ENCODE peak calls at places on chromosomes 7 and 10, in seven cellular contexts. J is colonic mucosa; D is foreskin fibroblast; H is heart right ventricle; T is RWPE1; O is mesothelial cell of epicardium; W is CD8-positive, alpha-beta T cell. P is an unnamed sample.
A peak's percentile ranks its signal among the peaks of the same experiment; 100 is the strongest.

GRCh38 chr7:7427363-7427762 is 108.3 kb downstream of the COL28A1 start:
- DNase-seq in T (no peak), H (no peak), W (no peak), J (no peak), O (no peak), D (peak; percentile 18), P (no peak)

GRCh38 chr10:49115015-49115795 is at the start of gene VSTM4:
- DNase-seq in W (no peak), J (no peak), H (peak; percentile 68), T (no peak), D (peak; percentile 50), O (no peak), P (peak; percentile 50)

GRCh38 chr10:95278061-95278988 is 12.5 kb downstream of the PDLIM1 start:
- DNase-seq in J (peak; percentile 26), H (no peak), D (peak; percentile 56), T (no peak), O (no peak), W (no peak), P (no peak)

GRCh38 chr7:74252893-74253292 is 1.3 kb downstream of the RFC2 start:
- DNase-seq in W (no peak), J (peak; percentile 66), D (no peak), O (no peak), H (no peak), T (no peak), P (no peak)

GRCh38 chr10:48523820-48524758 is 80.8 kb downstream of the ARHGAP22 start:
- DNase-seq in H (no peak), T (no peak), D (peak; percentile 53), J (no peak), W (no peak), O (no peak), P (peak; percentile 50)

GRCh38 chr10:1240341-1240775 is 184.2 kb downstream of the WDR37 start:
- DNase-seq in T (no peak), O (no peak), W (no peak), D (no peak), J (no peak), H (no peak), P (no peak)

GRCh38 chr7:30682131-30683083 is at the start of gene CRHR2:
- DNase-seq in T (no peak), H (peak; percentile 52), W (no peak), D (no peak), O (no peak), J (no peak), P (peak; percentile 31)

GRCh38 chr7:72183835-72184234 is 228.3 kb downstream of the CALN1 start:
- DNase-seq in D (no peak), J (no peak), W (no peak), H (no peak), T (no peak), O (no peak), P (peak; percentile 7)

DNA sequence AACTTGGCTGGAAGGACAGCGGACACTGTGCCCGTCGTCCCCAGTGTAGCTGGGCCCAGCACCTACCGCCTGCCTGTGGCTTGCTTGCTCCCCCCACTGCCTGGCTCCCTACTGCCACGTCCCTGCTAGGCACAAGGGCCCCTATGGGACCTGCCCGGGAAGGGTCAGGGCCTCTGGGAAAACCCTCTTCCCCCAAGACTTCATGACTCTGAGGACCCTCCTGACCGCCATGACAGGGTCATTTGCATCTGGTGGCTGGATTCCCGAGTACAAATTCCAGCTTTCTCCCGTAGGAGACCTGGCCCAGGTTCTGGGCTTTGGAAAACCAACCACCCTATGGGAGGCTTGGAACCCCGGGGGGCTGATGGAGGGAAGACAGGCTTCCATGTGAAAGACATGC is 1.4 kb upstream of the MMD2 start:
- DNase-seq in T (no peak), O (no peak), H (no peak), D (peak; percentile 9), W (no peak), J (no peak), P (no peak)
- TF ChIP-seq CTCF in T (no peak), O (no peak), H (no peak), D (peak; percentile 9), W (no peak), J (no peak), P (no peak)

GRCh38 chr10:127196955-127197432 is 603 bp upstream of the INSYN2A start:
- DNase-seq in O (no peak), W (no peak), D (no peak), H (no peak), T (no peak), J (no peak), P (no peak)

GRCh38 chr10:127200646-127201045 is 4.3 kb upstream of the INSYN2A start:
- DNase-seq in T (no peak), D (no peak), O (no peak), J (no peak), H (no peak), W (no peak), P (no peak)

GRCh38 chr10:127198721-127199120 is 2.3 kb upstream of the INSYN2A start:
- DNase-seq in H (no peak), D (no peak), J (no peak), W (no peak), O (no peak), T (no peak), P (no peak)

GRCh38 chr10:127196227-127196954 is at the start of gene INSYN2A:
- DNase-seq in T (peak; percentile 41), W (no peak), O (no peak), J (peak; percentile 30), H (peak; percentile 36), D (peak; percentile 78), P (peak; percentile 29)

DNA sequence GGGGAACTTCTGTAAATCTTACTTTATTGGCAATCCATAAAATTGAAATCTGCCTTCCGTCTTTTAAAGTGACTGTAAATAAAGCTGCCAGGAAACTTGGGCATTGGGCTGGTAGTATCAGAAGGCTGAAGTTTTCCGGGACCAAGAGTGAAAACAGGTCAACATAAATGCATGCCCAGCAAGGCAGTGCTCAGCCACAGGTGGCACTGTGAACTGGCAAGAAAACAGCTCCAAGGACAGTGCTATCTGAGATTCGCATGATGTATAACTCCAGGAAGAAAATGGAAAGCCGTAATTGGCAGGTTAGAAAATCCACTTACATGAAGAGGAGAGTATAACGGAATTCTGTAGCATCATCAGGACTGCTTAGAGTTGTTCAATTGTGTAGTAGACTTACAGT is 1.9 kb upstream of the INSYN2A start:
- DNase-seq in T (no peak), J (no peak), O (no peak), W (no peak), D (no peak), H (no peak), P (no peak)
- TF ChIP-seq CTCF in T (no peak), J (no peak), O (no peak), W (no peak), D (no peak), H (no peak), P (no peak)

DNA sequence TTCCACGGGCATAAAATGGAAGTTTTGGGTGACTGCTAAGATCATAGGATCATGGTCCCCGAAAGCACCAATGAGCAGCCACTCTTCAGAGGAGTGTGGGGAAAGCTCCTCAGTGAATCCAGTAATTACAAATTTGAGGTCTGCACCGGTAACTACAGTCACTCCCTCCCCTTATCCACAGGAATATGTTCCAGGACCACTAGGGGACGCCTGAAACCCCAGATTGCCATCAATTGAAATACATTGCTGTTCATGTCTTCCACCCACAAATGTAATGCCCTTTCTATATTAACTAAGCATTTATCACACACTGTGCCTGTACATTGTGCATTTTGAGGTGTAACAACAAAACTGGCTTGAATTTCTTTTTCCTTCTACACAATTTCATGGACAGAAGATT is 447.9 kb upstream of the PFKP start:
- DNase-seq in H (no peak), J (no peak), D (no peak), W (no peak), T (peak; percentile 17), O (no peak), P (peak; percentile 18)
- TF ChIP-seq CTCF in H (no peak), J (no peak), D (no peak), W (no peak), T (peak; percentile 43), O (no peak), P (peak; percentile 64)

DNA sequence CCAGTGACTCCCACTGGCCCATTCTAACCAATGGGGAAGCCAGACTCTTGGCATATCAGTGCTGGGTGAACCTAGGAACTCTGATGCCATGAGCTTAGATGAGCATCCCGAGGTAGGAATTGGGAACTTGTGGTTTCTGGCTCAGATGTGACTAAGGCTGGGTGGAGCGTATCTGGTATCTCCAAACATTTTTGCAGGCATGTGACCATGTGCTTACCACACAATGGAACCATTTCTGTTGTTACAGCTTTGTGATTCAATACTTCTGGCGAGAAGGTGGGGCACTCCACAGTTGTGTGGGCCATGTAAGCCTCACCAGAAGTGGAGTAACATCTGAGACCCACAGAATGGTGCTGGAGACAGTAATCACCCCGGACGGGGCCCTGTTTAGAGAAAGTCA is 2.6 kb upstream of the AVPI1 start:
- DNase-seq in H (no peak), O (no peak), W (no peak), D (peak; percentile 98), J (no peak), T (peak; percentile 84), P (no peak)
- TF ChIP-seq CTCF in H (no peak), O (no peak), W (no peak), D (no peak), J (no peak), T (no peak), P (no peak)

GRCh38 chr10:103394180-103394579 is 2.1 kb downstream of the ATP5MK start:
- DNase-seq in J (no peak), O (no peak), T (no peak), W (no peak), H (no peak), D (no peak), P (no peak)

GRCh38 chr10:103395754-103396066 is 565 bp downstream of the ATP5MK start:
- DNase-seq in J (no peak), H (no peak), T (peak; percentile 16), W (no peak), D (peak; percentile 36), O (no peak), P (no peak)

GRCh38 chr10:103396789-103397087 is 312 bp downstream of the PDCD11 start:
- DNase-seq in W (no peak), O (no peak), H (no peak), T (peak; percentile 44), J (no peak), D (no peak), P (no peak)

GRCh38 chr10:103397191-103397825 is 882 bp downstream of the PDCD11 start:
- DNase-seq in W (no peak), D (peak; percentile 23), T (no peak), J (no peak), O (no peak), H (no peak), P (no peak)

DNA sequence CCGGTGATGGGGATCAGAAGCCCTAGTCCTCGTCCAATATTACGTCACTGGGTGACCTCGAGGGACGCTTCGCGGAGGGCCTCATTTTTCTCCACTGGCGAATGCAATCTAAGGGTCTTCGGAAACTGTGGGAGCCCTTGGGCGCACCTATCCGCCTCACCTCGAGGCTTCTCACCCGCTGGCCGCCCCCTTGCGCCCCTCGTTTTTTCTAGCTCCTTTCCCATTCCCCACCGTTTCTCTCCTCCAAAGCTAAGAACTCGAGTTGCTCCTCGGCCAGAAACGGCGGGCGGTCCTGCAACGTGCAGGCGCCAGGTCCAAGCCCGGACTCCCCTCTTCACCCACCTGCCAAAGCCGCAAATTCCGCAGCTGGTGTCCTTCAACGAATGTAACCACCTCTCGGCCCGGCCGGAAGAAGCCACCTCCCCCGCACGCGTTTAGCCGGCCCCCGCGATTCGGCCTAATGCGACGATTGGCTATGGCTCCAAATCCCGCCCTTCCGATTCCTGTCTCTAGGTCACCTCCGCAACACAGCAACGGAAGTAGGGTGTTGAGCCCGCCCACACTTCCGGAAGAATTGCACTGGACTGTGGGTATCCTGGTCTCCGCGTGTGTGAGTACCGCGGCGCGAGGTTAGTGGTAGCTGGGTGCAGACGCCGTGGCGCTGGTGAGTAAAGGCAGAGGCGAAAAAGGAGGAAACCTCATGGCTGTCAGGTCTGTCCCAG is at the start of the genes ATP5MK and PDCD11:
- DNase-seq in W (peak; percentile 86), T (peak; percentile 99), H (peak; percentile 96), J (peak; percentile 99), O (peak; percentile 89), D (peak; percentile 99), P (peak; percentile 86)
- TF ChIP-seq CTCF in W (no peak), T (no peak), H (no peak), J (no peak), O (no peak), D (peak; percentile 9), P (peak; percentile 24)

P was measured in neural crest cell.